ENCODE peak calls at places on chromosomes 7 and 10, in eight cellular contexts. One of them, this sample, is unnamed.

GRCh38 chr7:157613575-157614322 is 276.9 kb downstream of the DNAJB6 start:
- DNase-seq in caudate nucleus: no peak
- DNase-seq in IMR-90: no peak
- DNase-seq in cardiac muscle cell: no peak
- DNase-seq in CD8-positive, alpha-beta memory T cell: no peak
- DNase-seq in tibial nerve: no peak
- DNase-seq in RWPE1: no peak
- DNase-seq in suprapubic skin: no peak
- DNase-seq in this sample: no peak

GRCh38 chr10:124646483-124647352 is 97.5 kb downstream of the FAM53B start:
- DNase-seq in caudate nucleus: no peak
- DNase-seq in IMR-90: peak
- DNase-seq in cardiac muscle cell: no peak
- DNase-seq in CD8-positive, alpha-beta memory T cell: no peak
- DNase-seq in tibial nerve: peak
- DNase-seq in RWPE1: peak
- DNase-seq in suprapubic skin: no peak
- DNase-seq in this sample: peak

GRCh38 chr7:79982151-79982770 is 152.4 kb upstream of the GNAI1 start:
- DNase-seq in caudate nucleus: no peak
- DNase-seq in IMR-90: peak
- DNase-seq in cardiac muscle cell: no peak
- DNase-seq in CD8-positive, alpha-beta memory T cell: no peak
- DNase-seq in tibial nerve: no peak
- DNase-seq in RWPE1: peak
- DNase-seq in suprapubic skin: no peak
- DNase-seq in this sample: no peak

GRCh38 chr10:63133787-63134557 is 844 bp downstream of the NRBF2 start:
- DNase-seq in caudate nucleus: no peak
- DNase-seq in IMR-90: peak
- DNase-seq in cardiac muscle cell: no peak
- DNase-seq in CD8-positive, alpha-beta memory T cell: no peak
- DNase-seq in tibial nerve: no peak
- DNase-seq in RWPE1: no peak
- DNase-seq in suprapubic skin: peak
- DNase-seq in this sample: no peak

GRCh38 chr7:39428221-39428620 is 138.0 kb upstream of the YAE1 start:
- DNase-seq in caudate nucleus: no peak
- DNase-seq in IMR-90: peak
- DNase-seq in cardiac muscle cell: no peak
- DNase-seq in CD8-positive, alpha-beta memory T cell: no peak
- DNase-seq in tibial nerve: no peak
- DNase-seq in RWPE1: peak
- DNase-seq in suprapubic skin: no peak
- DNase-seq in this sample: no peak

GRCh38 chr10:124264271-124264670 is 154.5 kb downstream of the OAT start:
- DNase-seq in caudate nucleus: no peak
- DNase-seq in IMR-90: no peak
- DNase-seq in cardiac muscle cell: no peak
- DNase-seq in CD8-positive, alpha-beta memory T cell: no peak
- DNase-seq in tibial nerve: no peak
- DNase-seq in RWPE1: no peak
- DNase-seq in suprapubic skin: no peak
- DNase-seq in this sample: no peak

GRCh38 chr7:79282882-79283602 is 170.4 kb downstream of the MAGI2 start:
- DNase-seq in caudate nucleus: no peak
- DNase-seq in IMR-90: peak
- DNase-seq in cardiac muscle cell: no peak
- DNase-seq in CD8-positive, alpha-beta memory T cell: no peak
- DNase-seq in tibial nerve: no peak
- DNase-seq in RWPE1: peak
- DNase-seq in suprapubic skin: no peak
- DNase-seq in this sample: no peak

GRCh38 chr7:155206286-155207020 is 91.2 kb upstream of the INSIG1 start:
- DNase-seq in caudate nucleus: no peak
- DNase-seq in IMR-90: peak
- DNase-seq in cardiac muscle cell: no peak
- DNase-seq in CD8-positive, alpha-beta memory T cell: peak
- DNase-seq in tibial nerve: peak
- DNase-seq in RWPE1: no peak
- DNase-seq in suprapubic skin: peak
- DNase-seq in this sample: no peak

GRCh38 chr10:85643171-85643838 is 723.3 kb downstream of the GRID1 start:
- DNase-seq in caudate nucleus: no peak
- DNase-seq in IMR-90: no peak
- DNase-seq in cardiac muscle cell: no peak
- DNase-seq in CD8-positive, alpha-beta memory T cell: no peak
- DNase-seq in tibial nerve: no peak
- DNase-seq in RWPE1: no peak
- DNase-seq in suprapubic skin: no peak
- DNase-seq in this sample: no peak

GRCh38 chr10:8586504-8586903 is 532.0 kb downstream of the GATA3 start:
- DNase-seq in caudate nucleus: peak
- DNase-seq in IMR-90: no peak
- DNase-seq in cardiac muscle cell: no peak
- DNase-seq in CD8-positive, alpha-beta memory T cell: no peak
- DNase-seq in tibial nerve: no peak
- DNase-seq in RWPE1: peak
- DNase-seq in suprapubic skin: no peak
- DNase-seq in this sample: no peak

GRCh38 chr7:131098527-131098926 is 229.1 kb upstream of the MKLN1 start:
- DNase-seq in caudate nucleus: no peak
- DNase-seq in IMR-90: no peak
- DNase-seq in cardiac muscle cell: no peak
- DNase-seq in CD8-positive, alpha-beta memory T cell: no peak
- DNase-seq in tibial nerve: no peak
- DNase-seq in RWPE1: no peak
- DNase-seq in suprapubic skin: no peak
- DNase-seq in this sample: no peak

GRCh38 chr10:8035641-8036520 is 18.6 kb upstream of the GATA3 start:
- DNase-seq in caudate nucleus: no peak
- DNase-seq in IMR-90: no peak
- DNase-seq in cardiac muscle cell: peak
- DNase-seq in CD8-positive, alpha-beta memory T cell: no peak
- DNase-seq in tibial nerve: no peak
- DNase-seq in RWPE1: no peak
- DNase-seq in suprapubic skin: no peak
- DNase-seq in this sample: no peak

GRCh38 chr7:2539031-2540028 is 16.0 kb downstream of the BRAT1 start:
- DNase-seq in caudate nucleus: no peak
- DNase-seq in IMR-90: no peak
- DNase-seq in cardiac muscle cell: no peak
- DNase-seq in CD8-positive, alpha-beta memory T cell: peak
- DNase-seq in tibial nerve: no peak
- DNase-seq in RWPE1: no peak
- DNase-seq in suprapubic skin: peak
- DNase-seq in this sample: no peak

GRCh38 chr7:98276241-98276761 is 5.2 kb upstream of the BRI3 start:
- DNase-seq in caudate nucleus: no peak
- DNase-seq in IMR-90: peak
- DNase-seq in cardiac muscle cell: no peak
- DNase-seq in CD8-positive, alpha-beta memory T cell: no peak
- DNase-seq in tibial nerve: peak
- DNase-seq in RWPE1: no peak
- DNase-seq in suprapubic skin: no peak
- DNase-seq in this sample: no peak

GRCh38 chr7:20141666-20142065 is 75.5 kb downstream of the MACC1 start:
- DNase-seq in caudate nucleus: no peak
- DNase-seq in IMR-90: peak
- DNase-seq in cardiac muscle cell: no peak
- DNase-seq in CD8-positive, alpha-beta memory T cell: no peak
- DNase-seq in tibial nerve: no peak
- DNase-seq in RWPE1: no peak
- DNase-seq in suprapubic skin: no peak
- DNase-seq in this sample: no peak

GRCh38 chr7:25908154-25908948 is 243.6 kb upstream of the NFE2L3 start:
- DNase-seq in caudate nucleus: no peak
- DNase-seq in IMR-90: no peak
- DNase-seq in cardiac muscle cell: no peak
- DNase-seq in CD8-positive, alpha-beta memory T cell: no peak
- DNase-seq in tibial nerve: no peak
- DNase-seq in RWPE1: no peak
- DNase-seq in suprapubic skin: no peak
- DNase-seq in this sample: no peak

GRCh38 chr7:105932835-105933477 is 30.1 kb upstream of the CDHR3 start:
- DNase-seq in caudate nucleus: no peak
- DNase-seq in IMR-90: peak
- DNase-seq in cardiac muscle cell: no peak
- DNase-seq in CD8-positive, alpha-beta memory T cell: no peak
- DNase-seq in tibial nerve: peak
- DNase-seq in RWPE1: peak
- DNase-seq in suprapubic skin: no peak
- DNase-seq in this sample: no peak

GRCh38 chr7:128879939-128880746 is 17.5 kb downstream of the ATP6V1F start:
- DNase-seq in caudate nucleus: peak
- DNase-seq in IMR-90: peak
- DNase-seq in cardiac muscle cell: peak
- DNase-seq in CD8-positive, alpha-beta memory T cell: peak
- DNase-seq in tibial nerve: no peak
- DNase-seq in RWPE1: peak
- DNase-seq in suprapubic skin: no peak
- DNase-seq in this sample: peak

GRCh38 chr10:70603439-70603778 is 868 bp upstream of the PRF1 start:
- DNase-seq in caudate nucleus: no peak
- DNase-seq in IMR-90: no peak
- DNase-seq in cardiac muscle cell: no peak
- DNase-seq in CD8-positive, alpha-beta memory T cell: peak
- DNase-seq in tibial nerve: no peak
- DNase-seq in RWPE1: no peak
- DNase-seq in suprapubic skin: no peak
- DNase-seq in this sample: no peak

GRCh38 chr7:71465741-71466189 is 333.8 kb downstream of the GALNT17 start:
- DNase-seq in caudate nucleus: no peak
- DNase-seq in IMR-90: no peak
- DNase-seq in cardiac muscle cell: no peak
- DNase-seq in CD8-positive, alpha-beta memory T cell: no peak
- DNase-seq in tibial nerve: no peak
- DNase-seq in RWPE1: no peak
- DNase-seq in suprapubic skin: no peak
- DNase-seq in this sample: no peak

GRCh38 chr7:1289681-1290261 is 57.1 kb downstream of the UNCX start:
- DNase-seq in caudate nucleus: no peak
- DNase-seq in IMR-90: no peak
- DNase-seq in cardiac muscle cell: peak
- DNase-seq in CD8-positive, alpha-beta memory T cell: no peak
- DNase-seq in tibial nerve: no peak
- DNase-seq in RWPE1: no peak
- DNase-seq in suprapubic skin: no peak
- DNase-seq in this sample: no peak

GRCh38 chr10:33041783-33042437 is 83.9 kb upstream of the ITGB1 start:
- DNase-seq in caudate nucleus: no peak
- DNase-seq in IMR-90: no peak
- DNase-seq in cardiac muscle cell: no peak
- DNase-seq in CD8-positive, alpha-beta memory T cell: no peak
- DNase-seq in tibial nerve: no peak
- DNase-seq in RWPE1: no peak
- DNase-seq in suprapubic skin: no peak
- DNase-seq in this sample: no peak

GRCh38 chr10:42988069-42988468 is 88.8 kb upstream of the RET start:
- DNase-seq in caudate nucleus: no peak
- DNase-seq in IMR-90: no peak
- DNase-seq in cardiac muscle cell: no peak
- DNase-seq in CD8-positive, alpha-beta memory T cell: no peak
- DNase-seq in tibial nerve: no peak
- DNase-seq in RWPE1: no peak
- DNase-seq in suprapubic skin: no peak
- DNase-seq in this sample: no peak

GRCh38 chr7:16978358-16979244 is 96.8 kb upstream of the AGR3 start:
- DNase-seq in caudate nucleus: no peak
- DNase-seq in IMR-90: peak
- DNase-seq in cardiac muscle cell: no peak
- DNase-seq in CD8-positive, alpha-beta memory T cell: no peak
- DNase-seq in tibial nerve: no peak
- DNase-seq in RWPE1: peak
- DNase-seq in suprapubic skin: no peak
- DNase-seq in this sample: no peak
- H3K27ac ChIP-seq in caudate nucleus: no peak
- H3K27ac ChIP-seq in IMR-90: peak
- H3K27ac ChIP-seq in cardiac muscle cell: no peak
- H3K27ac ChIP-seq in CD8-positive, alpha-beta memory T cell: no peak
- H3K27ac ChIP-seq in tibial nerve: peak
- H3K27ac ChIP-seq in RWPE1: no peak
- H3K27ac ChIP-seq in suprapubic skin: no peak
- H3K27ac ChIP-seq in this sample: no peak

GRCh38 chr10:46293832-46294640 is 7.2 kb downstream of the ANTXRL start:
- DNase-seq in caudate nucleus: no peak
- DNase-seq in IMR-90: no peak
- DNase-seq in cardiac muscle cell: no peak
- DNase-seq in CD8-positive, alpha-beta memory T cell: no peak
- DNase-seq in tibial nerve: no peak
- DNase-seq in RWPE1: no peak
- DNase-seq in suprapubic skin: peak
- DNase-seq in this sample: no peak

GRCh38 chr10:46293228-46293627 is 6.4 kb downstream of the ANTXRL start:
- DNase-seq in caudate nucleus: no peak
- DNase-seq in IMR-90: no peak
- DNase-seq in cardiac muscle cell: no peak
- DNase-seq in CD8-positive, alpha-beta memory T cell: no peak
- DNase-seq in tibial nerve: no peak
- DNase-seq in RWPE1: no peak
- DNase-seq in suprapubic skin: no peak
- DNase-seq in this sample: no peak

GRCh38 chr10:46296629-46297275 is 10.0 kb downstream of the ANTXRL start:
- DNase-seq in caudate nucleus: no peak
- DNase-seq in IMR-90: no peak
- DNase-seq in cardiac muscle cell: no peak
- DNase-seq in CD8-positive, alpha-beta memory T cell: no peak
- DNase-seq in tibial nerve: no peak
- DNase-seq in RWPE1: no peak
- DNase-seq in suprapubic skin: peak
- DNase-seq in this sample: no peak

GRCh38 chr10:46292573-46293023 is 5.8 kb downstream of the ANTXRL start:
- DNase-seq in caudate nucleus: no peak
- DNase-seq in IMR-90: no peak
- DNase-seq in cardiac muscle cell: no peak
- DNase-seq in CD8-positive, alpha-beta memory T cell: no peak
- DNase-seq in tibial nerve: no peak
- DNase-seq in RWPE1: no peak
- DNase-seq in suprapubic skin: peak
- DNase-seq in this sample: no peak

GRCh38 chr10:46294641-46295230 is 7.9 kb downstream of the ANTXRL start:
- DNase-seq in caudate nucleus: no peak
- DNase-seq in IMR-90: no peak
- DNase-seq in cardiac muscle cell: no peak
- DNase-seq in CD8-positive, alpha-beta memory T cell: no peak
- DNase-seq in tibial nerve: no peak
- DNase-seq in RWPE1: no peak
- DNase-seq in suprapubic skin: peak
- DNase-seq in this sample: no peak
- H3K27ac ChIP-seq in caudate nucleus: no peak
- H3K27ac ChIP-seq in IMR-90: no peak
- H3K27ac ChIP-seq in cardiac muscle cell: no peak
- H3K27ac ChIP-seq in CD8-positive, alpha-beta memory T cell: no peak
- H3K27ac ChIP-seq in tibial nerve: no peak
- H3K27ac ChIP-seq in RWPE1: no peak
- H3K27ac ChIP-seq in suprapubic skin: no peak
- H3K27ac ChIP-seq in this sample: no peak

GRCh38 chr7:7489546-7489945 is 46.1 kb downstream of the COL28A1 start:
- DNase-seq in caudate nucleus: no peak
- DNase-seq in IMR-90: no peak
- DNase-seq in cardiac muscle cell: no peak
- DNase-seq in CD8-positive, alpha-beta memory T cell: no peak
- DNase-seq in tibial nerve: no peak
- DNase-seq in RWPE1: no peak
- DNase-seq in suprapubic skin: no peak
- DNase-seq in this sample: no peak
- H3K27ac ChIP-seq in caudate nucleus: no peak
- H3K27ac ChIP-seq in IMR-90: no peak
- H3K27ac ChIP-seq in cardiac muscle cell: no peak
- H3K27ac ChIP-seq in CD8-positive, alpha-beta memory T cell: no peak
- H3K27ac ChIP-seq in tibial nerve: peak
- H3K27ac ChIP-seq in RWPE1: no peak
- H3K27ac ChIP-seq in suprapubic skin: peak
- H3K27ac ChIP-seq in this sample: no peak

GRCh38 chr10:132458071-132458594 is 61.1 kb downstream of the PWWP2B start:
- DNase-seq in caudate nucleus: no peak
- DNase-seq in IMR-90: no peak
- DNase-seq in cardiac muscle cell: no peak
- DNase-seq in CD8-positive, alpha-beta memory T cell: no peak
- DNase-seq in tibial nerve: no peak
- DNase-seq in RWPE1: no peak
- DNase-seq in suprapubic skin: no peak
- DNase-seq in this sample: no peak
- H3K27ac ChIP-seq in caudate nucleus: no peak
- H3K27ac ChIP-seq in IMR-90: no peak
- H3K27ac ChIP-seq in cardiac muscle cell: no peak
- H3K27ac ChIP-seq in CD8-positive, alpha-beta memory T cell: no peak
- H3K27ac ChIP-seq in tibial nerve: peak
- H3K27ac ChIP-seq in RWPE1: no peak
- H3K27ac ChIP-seq in suprapubic skin: no peak
- H3K27ac ChIP-seq in this sample: no peak

This sample was measured in substantia nigra.